ENCODE peak calls at places on chromosomes 7 and 10, in six cellular contexts. W is endothelial cell; F is GM13977; Z is skeletal muscle cell; C is GOT3; A is activated CD4-positive, alpha-beta T cell treated with anti-CD3 and anti-CD28 coated beads, Interleukin-2, amount 50 U/mL, for 1 hour. V is an unnamed sample.

GRCh38 chr7:36207451-36208291 is 54.6 kb downstream of the EEPD1 start:
- DNase-seq in W (no peak), F (no peak), Z (no peak), C (no peak), A (peak), V (no peak)

GRCh38 chr7:36475371-36475770 is 85.7 kb downstream of the ANLN start:
- DNase-seq in W (no peak), F (no peak), Z (no peak), C (no peak), A (no peak), V (no peak)

GRCh38 chr10:79446451-79447020 is 1.1 kb upstream of the ZCCHC24 start:
- DNase-seq in W (peak), F (no peak), Z (no peak), C (no peak), A (peak), V (no peak)

GRCh38 chr7:149125864-149126661 is at the start of gene ZNF425:
- DNase-seq in W (peak), F (peak), Z (peak), C (peak), A (peak), V (peak)

GRCh38 chr10:34723746-34724145 is 91.3 kb downstream of the PARD3 start:
- DNase-seq in W (peak), F (peak), Z (no peak), C (no peak), A (no peak), V (no peak)

GRCh38 chr10:102410427-102411073 is 8.0 kb downstream of the PSD start:
- DNase-seq in W (no peak), F (no peak), Z (no peak), C (no peak), A (peak), V (no peak)

GRCh38 chr10:79377557-79378382 is 30.5 kb downstream of the PPIF start:
- DNase-seq in W (no peak), F (no peak), Z (no peak), C (no peak), A (no peak), V (no peak)

GRCh38 chr10:102313221-102313896 is 68.0 kb downstream of the GBF1 start:
- DNase-seq in W (no peak), F (no peak), Z (no peak), C (no peak), A (no peak), V (no peak)

GRCh38 chr7:76364198-76364584 is 5.4 kb upstream of the YWHAG start:
- DNase-seq in W (no peak), F (no peak), Z (no peak), C (no peak), A (no peak), V (no peak)

GRCh38 chr10:47326306-47326926 is 4.2 kb downstream of the GDF2 start:
- DNase-seq in W (no peak), F (no peak), Z (no peak), C (no peak), A (no peak), V (no peak)

GRCh38 chr7:128672927-128673517 is 930 bp downstream of the GARIN1A start:
- DNase-seq in W (peak), F (no peak), Z (no peak), C (no peak), A (no peak), V (no peak)

GRCh38 chr10:128095753-128096469 is 30.3 kb downstream of the MKI67 start:
- DNase-seq in W (no peak), F (no peak), Z (no peak), C (no peak), A (no peak), V (no peak)

GRCh38 chr7:40923631-40924030 is 779.3 kb downstream of the INHBA start:
- DNase-seq in W (no peak), F (no peak), Z (no peak), C (no peak), A (no peak), V (no peak)

GRCh38 chr7:81624021-81624630 is 145.7 kb downstream of the HGF start:
- DNase-seq in W (no peak), F (no peak), Z (no peak), C (no peak), A (no peak), V (peak)

GRCh38 chr10:31172925-31173324 is 141.3 kb upstream of the ZNF438 start:
- DNase-seq in W (no peak), F (no peak), Z (no peak), C (no peak), A (no peak), V (no peak)